ENCODE peak calls at places on chromosome 18, in ten cellular contexts. P is activated effector memory CD4-positive, alpha-beta T cell treated with Interleukin-2 at 50 U/mL for 16 hours; V is cardiac fibroblast; C is hippocampal formation; H is thyroid gland; M is activated CD8-positive, alpha-beta memory T cell treated with anti-CD3 and anti-CD28 coated beads, Interleukin-2, amount 50 U/mL, for 48 hours; E is stimulated activated CD4-positive, alpha-beta T cell treated with anti-CD3 and anti-CD28 coated beads, Interleukin-2, amount 100 ng/mL, for 48 hours; Y is RPMI8226; L is cardiac muscle cell; O is activated T-helper 9 cell treated with anti-CD3 and anti-CD28 coated beads, Interleukin-2, amount 50 U/mL, for 16 hours. X is an unnamed sample.
A peak's percentile ranks its signal among the peaks of the same experiment; 100 is the strongest.

GRCh38 chr18:13612111-13612997 is 114.0 kb downstream of the FAM210A start:
- DNase-seq in P (peak; percentile 74), V (no peak), C (peak; percentile 81), H (no peak), M (peak; percentile 84), E (no peak), Y (peak; percentile 90), L (no peak), O (peak; percentile 59), X (no peak)

GRCh38 chr18:50816767-50817166 is 3.0 kb downstream of the MRO start:
- DNase-seq in P (no peak), V (no peak), C (no peak), H (peak; percentile 89), M (no peak), E (no peak), Y (no peak), L (no peak), O (no peak), X (no peak)

GRCh38 chr18:79986726-79987125 is 1.6 kb downstream of the TXNL4A start:
- DNase-seq in P (no peak), V (no peak), C (no peak), H (no peak), M (no peak), E (no peak), Y (no peak), L (no peak), O (no peak), X (peak; percentile 12)

GRCh38 chr18:31040982-31041345 is 1.6 kb downstream of the DSC3 start:
- DNase-seq in P (no peak), V (peak; percentile 25), C (no peak), H (no peak), M (no peak), E (no peak), Y (no peak), L (peak; percentile 18), O (no peak), X (no peak)

GRCh38 chr18:56593906-56594305 is 44.5 kb downstream of the TXNL1 start:
- DNase-seq in P (no peak), V (peak; percentile 74), C (no peak), H (no peak), M (no peak), E (no peak), Y (no peak), L (no peak), O (no peak), X (no peak)

GRCh38 chr18:46199515-46200147 is 95.4 kb downstream of the HAUS1 start:
- DNase-seq in P (no peak), V (peak; percentile 74), C (no peak), H (no peak), M (no peak), E (no peak), Y (peak; percentile 48), L (no peak), O (no peak), X (peak; percentile 37)

GRCh38 chr18:31581498-31582197 is 10.0 kb upstream of the TTR start:
- DNase-seq in P (no peak), V (peak; percentile 4), C (no peak), H (no peak), M (no peak), E (no peak), Y (no peak), L (no peak), O (no peak), X (peak; percentile 69)

GRCh38 chr18:58953627-58954026 is 89.0 kb downstream of the ZNF532 start:
- DNase-seq in P (no peak), V (no peak), C (no peak), H (peak; percentile 83), M (no peak), E (no peak), Y (peak; percentile 45), L (peak; percentile 71), O (no peak), X (peak; percentile 61)

GRCh38 chr18:4264347-4264791 is 190.7 kb downstream of the DLGAP1 start:
- DNase-seq in P (no peak), V (no peak), C (no peak), H (no peak), M (no peak), E (no peak), Y (no peak), L (no peak), O (no peak), X (peak; percentile 23)

GRCh38 chr18:55136864-55137263 is 177.6 kb upstream of the CCDC68 start:
- DNase-seq in P (no peak), V (peak; percentile 67), C (no peak), H (no peak), M (no peak), E (no peak), Y (no peak), L (no peak), O (no peak), X (no peak)

GRCh38 chr18:76993573-76993972 is 139.0 kb downstream of the MBP start:
- DNase-seq in P (no peak), V (no peak), C (no peak), H (no peak), M (peak; percentile 40), E (no peak), Y (no peak), L (no peak), O (no peak), X (no peak)

GRCh38 chr18:51337406-51337805 is 139.9 kb upstream of the MEX3C start:
- DNase-seq in P (no peak), V (peak; percentile 71), C (no peak), H (no peak), M (no peak), E (no peak), Y (no peak), L (no peak), O (no peak), X (no peak)

GRCh38 chr18:57210711-57211411 is 64.0 kb downstream of the BOD1L2 start:
- DNase-seq in P (no peak), V (no peak), C (no peak), H (no peak), M (no peak), E (no peak), Y (no peak), L (no peak), O (no peak), X (no peak)

GRCh38 chr18:12362473-12363174 is 14.4 kb downstream of the AFG3L2 start:
- DNase-seq in P (no peak), V (no peak), C (no peak), H (no peak), M (peak; percentile 18), E (no peak), Y (no peak), L (peak; percentile 64), O (no peak), X (no peak)

GRCh38 chr18:8699948-8700347 is 5.4 kb upstream of the MTCL1 start:
- DNase-seq in P (no peak), V (peak; percentile 9), C (no peak), H (peak; percentile 27), M (no peak), E (no peak), Y (no peak), L (no peak), O (no peak), X (no peak)

GRCh38 chr18:58755304-58756010 is 84.2 kb downstream of the MALT1 start:
- DNase-seq in P (no peak), V (no peak), C (no peak), H (no peak), M (no peak), E (no peak), Y (no peak), L (no peak), O (no peak), X (no peak)

GRCh38 chr18:10032331-10032979 is 118.6 kb downstream of the VAPA start:
- DNase-seq in P (no peak), V (no peak), C (no peak), H (peak; percentile 14), M (peak; percentile 71), E (no peak), Y (no peak), L (peak; percentile 23), O (no peak), X (peak; percentile 61)

GRCh38 chr18:63342206-63342605 is 22.6 kb upstream of the BCL2 start:
- DNase-seq in P (no peak), V (peak; percentile 50), C (no peak), H (no peak), M (no peak), E (no peak), Y (no peak), L (peak; percentile 62), O (no peak), X (peak; percentile 61)

GRCh38 chr18:49666045-49666444 is 104.2 kb downstream of the LIPG start:
- DNase-seq in P (no peak), V (peak; percentile 67), C (no peak), H (no peak), M (no peak), E (no peak), Y (no peak), L (no peak), O (no peak), X (peak; percentile 32)

GRCh38 chr18:68847219-68847860 is 49.5 kb downstream of the CCDC102B start:
- DNase-seq in P (no peak), V (peak; percentile 70), C (peak; percentile 22), H (no peak), M (no peak), E (no peak), Y (peak; percentile 32), L (peak; percentile 13), O (no peak), X (peak; percentile 56)

GRCh38 chr18:49597152-49597551 is 35.3 kb downstream of the LIPG start:
- DNase-seq in P (no peak), V (peak; percentile 13), C (no peak), H (no peak), M (no peak), E (no peak), Y (no peak), L (no peak), O (no peak), X (no peak)

GRCh38 chr18:72692086-72692485 is 147.9 kb upstream of the CBLN2 start:
- DNase-seq in P (no peak), V (no peak), C (no peak), H (peak; percentile 47), M (no peak), E (no peak), Y (no peak), L (peak; percentile 32), O (no peak), X (no peak)

GRCh38 chr18:61591200-61591719 is 258.0 kb downstream of the CDH20 start:
- DNase-seq in P (no peak), V (no peak), C (no peak), H (no peak), M (no peak), E (no peak), Y (no peak), L (no peak), O (no peak), X (no peak)

GRCh38 chr18:22342625-22343024 is 75.1 kb downstream of the CTAGE1 start:
- DNase-seq in P (no peak), V (peak; percentile 68), C (no peak), H (peak; percentile 84), M (no peak), E (no peak), Y (peak; percentile 15), L (peak; percentile 49), O (no peak), X (peak; percentile 64)

GRCh38 chr18:46706968-46707367 is 49.9 kb downstream of the ST8SIA5 start:
- DNase-seq in P (no peak), V (no peak), C (no peak), H (no peak), M (no peak), E (no peak), Y (no peak), L (no peak), O (no peak), X (no peak)

GRCh38 chr18:50410008-50410407 is 35.2 kb downstream of the SKA1 start:
- DNase-seq in P (no peak), V (no peak), C (no peak), H (no peak), M (no peak), E (no peak), Y (peak; percentile 15), L (no peak), O (no peak), X (no peak)

GRCh38 chr18:10705786-10706185 is 180.0 kb downstream of the NAPG start:
- DNase-seq in P (no peak), V (no peak), C (peak; percentile 38), H (no peak), M (no peak), E (no peak), Y (no peak), L (no peak), O (no peak), X (no peak)